ENCODE peak calls at places on chromosomes 16 and 17, in seven cellular contexts. One of them, this sample, is unnamed.

GRCh38 chr17:29776026-29776425 is 153.3 kb upstream of the CORO6 start:
- DNase-seq in AG04450: no peak
- DNase-seq in A549: no peak
- DNase-seq in fibroblast of lung: no peak
- DNase-seq in AG04449: no peak
- DNase-seq in PC-9: no peak
- DNase-seq in cardiac fibroblast: no peak
- DNase-seq in this sample: no peak

GRCh38 chr17:70646673-70647072 is 477.3 kb downstream of the KCNJ2 start:
- DNase-seq in PC-9: no peak
- DNase-seq in fibroblast of lung: no peak
- DNase-seq in AG04449: no peak
- DNase-seq in A549: no peak
- DNase-seq in AG04450: no peak
- DNase-seq in cardiac fibroblast: no peak
- DNase-seq in this sample: no peak

GRCh38 chr16:75264999-75265910 is 13.8 kb upstream of the BCAR1 start:
- DNase-seq in fibroblast of lung: no peak
- DNase-seq in cardiac fibroblast: no peak
- DNase-seq in AG04450: no peak
- DNase-seq in PC-9: no peak
- DNase-seq in AG04449: no peak
- DNase-seq in A549: no peak
- DNase-seq in this sample: peak

GRCh38 chr17:28038802-28039600 is 3.5 kb upstream of the NLK start:
- DNase-seq in cardiac fibroblast: peak
- DNase-seq in A549: no peak
- DNase-seq in AG04449: peak
- DNase-seq in PC-9: no peak
- DNase-seq in fibroblast of lung: peak
- DNase-seq in AG04450: no peak
- DNase-seq in this sample: no peak

GRCh38 chr16:1000608-1001007 is 19.0 kb downstream of the SOX8 start:
- DNase-seq in AG04450: no peak
- DNase-seq in fibroblast of lung: no peak
- DNase-seq in PC-9: no peak
- DNase-seq in A549: no peak
- DNase-seq in cardiac fibroblast: no peak
- DNase-seq in AG04449: no peak
- DNase-seq in this sample: no peak

GRCh38 chr16:23382279-23382678 is 70.7 kb downstream of the COG7 start:
- DNase-seq in A549: no peak
- DNase-seq in fibroblast of lung: no peak
- DNase-seq in PC-9: no peak
- DNase-seq in AG04450: no peak
- DNase-seq in cardiac fibroblast: no peak
- DNase-seq in AG04449: no peak
- DNase-seq in this sample: peak

GRCh38 chr16:86107190-86107589 is 208.2 kb downstream of the IRF8 start:
- DNase-seq in AG04450: no peak
- DNase-seq in fibroblast of lung: no peak
- DNase-seq in AG04449: no peak
- DNase-seq in cardiac fibroblast: no peak
- DNase-seq in PC-9: no peak
- DNase-seq in A549: no peak
- DNase-seq in this sample: no peak

GRCh38 chr17:37067555-37068111 is 118.9 kb downstream of the AATF start:
- DNase-seq in A549: peak
- DNase-seq in PC-9: peak
- DNase-seq in AG04449: peak
- DNase-seq in AG04450: peak
- DNase-seq in fibroblast of lung: peak
- DNase-seq in cardiac fibroblast: peak
- DNase-seq in this sample: no peak

GRCh38 chr16:30637952-30638351 is 12.8 kb upstream of the PRR14 start:
- DNase-seq in fibroblast of lung: peak
- DNase-seq in cardiac fibroblast: peak
- DNase-seq in A549: peak
- DNase-seq in AG04450: no peak
- DNase-seq in AG04449: no peak
- DNase-seq in PC-9: peak
- DNase-seq in this sample: no peak

GRCh38 chr17:17896746-17897145 is 60.0 kb upstream of the SREBF1 start:
- DNase-seq in fibroblast of lung: no peak
- DNase-seq in AG04450: no peak
- DNase-seq in AG04449: no peak
- DNase-seq in cardiac fibroblast: no peak
- DNase-seq in PC-9: no peak
- DNase-seq in A549: no peak
- DNase-seq in this sample: no peak

GRCh38 chr16:14062261-14062660 is 8.9 kb upstream of the MRTFB start:
- DNase-seq in AG04450: no peak
- DNase-seq in AG04449: no peak
- DNase-seq in cardiac fibroblast: no peak
- DNase-seq in A549: no peak
- DNase-seq in PC-9: no peak
- DNase-seq in fibroblast of lung: no peak
- DNase-seq in this sample: no peak

GRCh38 chr16:380837-381787 is 666 bp downstream of the PGAP6 start:
- DNase-seq in PC-9: no peak
- DNase-seq in fibroblast of lung: no peak
- DNase-seq in A549: no peak
- DNase-seq in cardiac fibroblast: peak
- DNase-seq in AG04450: no peak
- DNase-seq in AG04449: no peak
- DNase-seq in this sample: no peak

GRCh38 chr17:51860934-51861561 is 297.5 kb downstream of the CA10 start:
- DNase-seq in AG04450: no peak
- DNase-seq in AG04449: no peak
- DNase-seq in PC-9: no peak
- DNase-seq in A549: peak
- DNase-seq in cardiac fibroblast: peak
- DNase-seq in fibroblast of lung: no peak
- DNase-seq in this sample: no peak

GRCh38 chr17:81519284-81520020 is 6.9 kb upstream of the ACTG1 start:
- DNase-seq in A549: peak
- DNase-seq in AG04449: no peak
- DNase-seq in cardiac fibroblast: no peak
- DNase-seq in fibroblast of lung: no peak
- DNase-seq in PC-9: peak
- DNase-seq in AG04450: no peak
- DNase-seq in this sample: peak

GRCh38 chr17:40561871-40562611 is 3.2 kb downstream of the CCR7 start:
- DNase-seq in AG04450: no peak
- DNase-seq in cardiac fibroblast: peak
- DNase-seq in fibroblast of lung: no peak
- DNase-seq in AG04449: no peak
- DNase-seq in PC-9: no peak
- DNase-seq in A549: no peak
- DNase-seq in this sample: no peak

GRCh38 chr16:66690106-66690847 is 6.3 kb downstream of the CMTM4 start:
- DNase-seq in cardiac fibroblast: no peak
- DNase-seq in PC-9: no peak
- DNase-seq in A549: no peak
- DNase-seq in AG04450: no peak
- DNase-seq in AG04449: no peak
- DNase-seq in fibroblast of lung: no peak
- DNase-seq in this sample: no peak

DNA sequence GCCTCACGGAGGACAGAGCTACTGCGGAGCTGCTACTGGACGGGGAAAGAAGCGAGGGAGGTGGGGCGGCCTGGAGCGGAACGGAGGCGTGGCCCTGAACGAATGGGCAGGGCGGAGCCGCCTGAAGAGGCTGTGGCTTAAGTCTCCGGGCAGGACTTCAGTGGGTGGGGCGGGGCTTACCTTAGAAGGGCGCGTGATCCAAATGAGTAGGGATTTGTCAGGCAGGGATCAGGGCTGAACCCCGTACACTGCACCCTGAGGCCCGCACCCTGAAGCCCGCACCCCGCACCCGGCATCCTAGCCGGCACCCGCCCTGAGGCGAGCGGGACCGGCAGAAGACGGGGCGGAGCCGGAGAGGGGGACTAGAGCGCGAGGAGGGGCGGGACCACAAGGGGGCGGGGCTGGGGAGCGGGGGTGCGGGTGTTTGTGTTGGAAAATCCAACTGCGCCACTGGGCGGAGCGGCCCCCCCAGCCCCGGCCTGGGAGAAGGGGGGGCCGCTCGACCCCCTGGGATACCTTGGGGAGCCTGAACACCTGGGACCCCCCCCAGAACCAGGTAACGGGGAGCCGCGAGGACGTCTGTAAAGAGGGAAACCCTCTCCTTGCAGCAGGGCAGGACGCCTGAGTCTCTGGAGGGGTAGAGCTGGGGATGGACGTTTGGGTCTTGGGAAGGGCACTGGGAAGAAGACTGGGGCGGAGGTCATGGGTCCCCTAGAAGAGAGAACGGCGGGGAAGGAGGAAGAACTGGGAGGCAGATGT is at the start of gene KDM6B:
- DNase-seq in AG04450: peak
- DNase-seq in cardiac fibroblast: peak
- DNase-seq in A549: peak
- DNase-seq in fibroblast of lung: peak
- DNase-seq in PC-9: peak
- DNase-seq in AG04449: no peak
- DNase-seq in this sample: peak
- TF ChIP-seq CTCF in AG04450: no peak
- TF ChIP-seq CTCF in cardiac fibroblast: no peak
- TF ChIP-seq CTCF in A549: no peak
- TF ChIP-seq CTCF in fibroblast of lung: no peak
- TF ChIP-seq CTCF in PC-9: no peak
- TF ChIP-seq CTCF in AG04449: no peak
- TF ChIP-seq CTCF in this sample: no peak

GRCh38 chr16:25877103-25877502 is 185.3 kb downstream of the HS3ST4 start:
- DNase-seq in AG04449: no peak
- DNase-seq in A549: no peak
- DNase-seq in AG04450: no peak
- DNase-seq in PC-9: no peak
- DNase-seq in fibroblast of lung: no peak
- DNase-seq in cardiac fibroblast: no peak
- DNase-seq in this sample: no peak
- TF ChIP-seq CTCF in AG04449: no peak
- TF ChIP-seq CTCF in A549: no peak
- TF ChIP-seq CTCF in AG04450: no peak
- TF ChIP-seq CTCF in PC-9: no peak
- TF ChIP-seq CTCF in fibroblast of lung: no peak
- TF ChIP-seq CTCF in cardiac fibroblast: no peak
- TF ChIP-seq CTCF in this sample: no peak

GRCh38 chr17:42027961-42028790 is 8.3 kb downstream of the NKIRAS2 start:
- DNase-seq in AG04449: no peak
- DNase-seq in PC-9: no peak
- DNase-seq in AG04450: no peak
- DNase-seq in fibroblast of lung: no peak
- DNase-seq in A549: peak
- DNase-seq in cardiac fibroblast: peak
- DNase-seq in this sample: no peak
- TF ChIP-seq CTCF in AG04449: peak
- TF ChIP-seq CTCF in PC-9: no peak
- TF ChIP-seq CTCF in AG04450: peak
- TF ChIP-seq CTCF in fibroblast of lung: peak
- TF ChIP-seq CTCF in A549: peak
- TF ChIP-seq CTCF in cardiac fibroblast: peak
- TF ChIP-seq CTCF in this sample: no peak

GRCh38 chr16:11386791-11387546 is 41.7 kb downstream of the RMI2 start:
- DNase-seq in AG04449: no peak
- DNase-seq in cardiac fibroblast: peak
- DNase-seq in PC-9: no peak
- DNase-seq in A549: peak
- DNase-seq in AG04450: no peak
- DNase-seq in fibroblast of lung: no peak
- DNase-seq in this sample: peak
- TF ChIP-seq CTCF in AG04449: peak
- TF ChIP-seq CTCF in cardiac fibroblast: peak
- TF ChIP-seq CTCF in PC-9: no peak
- TF ChIP-seq CTCF in A549: peak
- TF ChIP-seq CTCF in AG04450: peak
- TF ChIP-seq CTCF in fibroblast of lung: peak
- TF ChIP-seq CTCF in this sample: peak

GRCh38 chr16:82641336-82641984 is 14.7 kb downstream of the CDH13 start:
- DNase-seq in fibroblast of lung: peak
- DNase-seq in AG04449: no peak
- DNase-seq in AG04450: no peak
- DNase-seq in PC-9: no peak
- DNase-seq in A549: no peak
- DNase-seq in cardiac fibroblast: peak
- DNase-seq in this sample: no peak
- TF ChIP-seq CTCF in fibroblast of lung: peak
- TF ChIP-seq CTCF in AG04449: peak
- TF ChIP-seq CTCF in AG04450: peak
- TF ChIP-seq CTCF in PC-9: no peak
- TF ChIP-seq CTCF in A549: no peak
- TF ChIP-seq CTCF in cardiac fibroblast: peak
- TF ChIP-seq CTCF in this sample: peak

GRCh38 chr17:49434821-49435581 is 20.3 kb upstream of the PHB1 start:
- DNase-seq in A549: peak
- DNase-seq in fibroblast of lung: peak
- DNase-seq in AG04450: no peak
- DNase-seq in AG04449: no peak
- DNase-seq in cardiac fibroblast: peak
- DNase-seq in PC-9: peak
- DNase-seq in this sample: no peak
- TF ChIP-seq CTCF in A549: peak
- TF ChIP-seq CTCF in fibroblast of lung: peak
- TF ChIP-seq CTCF in AG04450: peak
- TF ChIP-seq CTCF in AG04449: peak
- TF ChIP-seq CTCF in cardiac fibroblast: peak
- TF ChIP-seq CTCF in PC-9: peak
- TF ChIP-seq CTCF in this sample: peak

DNA sequence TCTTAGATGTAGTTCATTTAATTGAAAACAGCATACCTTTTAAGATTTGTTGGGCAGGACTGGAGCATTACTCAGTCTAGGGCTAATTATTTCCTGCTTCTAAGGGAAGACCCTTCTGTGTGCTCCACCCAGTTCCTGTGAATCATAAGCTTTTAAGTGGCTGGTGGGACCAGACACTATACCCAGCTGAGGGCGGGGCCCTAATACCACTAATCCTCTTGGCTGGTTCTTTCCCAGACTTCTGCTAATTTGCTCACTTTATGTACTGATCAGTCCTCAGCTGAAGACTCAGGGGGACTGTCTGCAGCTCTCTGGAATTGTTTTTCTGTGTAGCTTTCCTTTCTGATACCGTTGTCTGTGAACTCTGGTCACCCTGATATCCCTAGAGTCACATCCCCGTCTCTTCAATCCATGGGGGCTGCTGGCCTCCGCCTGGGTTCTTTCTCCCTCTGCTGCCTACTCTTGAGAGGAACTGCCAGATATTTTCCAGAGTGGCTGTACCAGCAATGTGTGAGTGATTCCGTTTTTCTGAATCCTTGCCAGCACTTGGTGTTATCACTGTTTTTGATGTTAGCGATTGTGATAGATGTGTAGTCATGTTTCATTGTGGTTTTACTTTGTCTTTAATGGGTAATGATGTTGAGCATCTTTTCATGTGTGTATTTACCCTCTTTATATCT is 35.1 kb downstream of the MFSD11 start:
- DNase-seq in cardiac fibroblast: peak
- DNase-seq in A549: no peak
- DNase-seq in AG04450: peak
- DNase-seq in PC-9: peak
- DNase-seq in AG04449: peak
- DNase-seq in fibroblast of lung: peak
- DNase-seq in this sample: no peak
- TF ChIP-seq CTCF in cardiac fibroblast: no peak
- TF ChIP-seq CTCF in A549: no peak
- TF ChIP-seq CTCF in AG04450: no peak
- TF ChIP-seq CTCF in PC-9: no peak
- TF ChIP-seq CTCF in AG04449: no peak
- TF ChIP-seq CTCF in fibroblast of lung: no peak
- TF ChIP-seq CTCF in this sample: no peak